ENCODE peak calls at places on chromosome 10, in nine cellular contexts. One of them, this sample, is unnamed.

GRCh38 chr10:114375082-114375481 is 29.2 kb downstream of the AFAP1L2 start:
- DNase-seq in fibroblast of lung: peak
- DNase-seq in progenitor cell of endocrine pancreas: no peak
- DNase-seq in left ventricle myocardium inferior: no peak
- DNase-seq in foreskin keratinocyte: no peak
- DNase-seq in AG10803: no peak
- DNase-seq in right lobe of liver: no peak
- DNase-seq in lower lobe of right lung: no peak
- DNase-seq in MCF 10A: peak
- DNase-seq in this sample: no peak

GRCh38 chr10:21497177-21497807 is 28.2 kb downstream of the SKIDA1 start:
- DNase-seq in fibroblast of lung: peak
- DNase-seq in progenitor cell of endocrine pancreas: peak
- DNase-seq in left ventricle myocardium inferior: peak
- DNase-seq in foreskin keratinocyte: peak
- DNase-seq in AG10803: peak
- DNase-seq in right lobe of liver: peak
- DNase-seq in lower lobe of right lung: peak
- DNase-seq in MCF 10A: peak
- DNase-seq in this sample: no peak

GRCh38 chr10:121524138-121524817 is 74.0 kb downstream of the FGFR2 start:
- DNase-seq in fibroblast of lung: no peak
- DNase-seq in progenitor cell of endocrine pancreas: no peak
- DNase-seq in left ventricle myocardium inferior: no peak
- DNase-seq in foreskin keratinocyte: no peak
- DNase-seq in AG10803: peak
- DNase-seq in right lobe of liver: no peak
- DNase-seq in lower lobe of right lung: no peak
- DNase-seq in MCF 10A: no peak
- DNase-seq in this sample: no peak

GRCh38 chr10:27959093-27959715 is 39.7 kb downstream of the ODAD2 start:
- DNase-seq in fibroblast of lung: peak
- DNase-seq in progenitor cell of endocrine pancreas: no peak
- DNase-seq in left ventricle myocardium inferior: no peak
- DNase-seq in foreskin keratinocyte: no peak
- DNase-seq in AG10803: peak
- DNase-seq in right lobe of liver: no peak
- DNase-seq in lower lobe of right lung: no peak
- DNase-seq in MCF 10A: peak
- DNase-seq in this sample: no peak

GRCh38 chr10:35268791-35269257 is 67.5 kb upstream of the CCNY start:
- DNase-seq in fibroblast of lung: peak
- DNase-seq in progenitor cell of endocrine pancreas: no peak
- DNase-seq in left ventricle myocardium inferior: no peak
- DNase-seq in foreskin keratinocyte: no peak
- DNase-seq in AG10803: no peak
- DNase-seq in right lobe of liver: no peak
- DNase-seq in lower lobe of right lung: no peak
- DNase-seq in MCF 10A: no peak
- DNase-seq in this sample: no peak

GRCh38 chr10:52688906-52689305 is 83.7 kb downstream of the MBL2 start:
- DNase-seq in fibroblast of lung: no peak
- DNase-seq in progenitor cell of endocrine pancreas: no peak
- DNase-seq in left ventricle myocardium inferior: no peak
- DNase-seq in foreskin keratinocyte: peak
- DNase-seq in AG10803: no peak
- DNase-seq in right lobe of liver: no peak
- DNase-seq in lower lobe of right lung: no peak
- DNase-seq in MCF 10A: no peak
- DNase-seq in this sample: no peak

GRCh38 chr10:12702215-12702614 is 299.3 kb downstream of the CCDC3 start:
- DNase-seq in fibroblast of lung: no peak
- DNase-seq in progenitor cell of endocrine pancreas: no peak
- DNase-seq in left ventricle myocardium inferior: no peak
- DNase-seq in foreskin keratinocyte: no peak
- DNase-seq in AG10803: no peak
- DNase-seq in right lobe of liver: no peak
- DNase-seq in lower lobe of right lung: no peak
- DNase-seq in MCF 10A: no peak
- DNase-seq in this sample: no peak

GRCh38 chr10:71222541-71223364 is 10.4 kb downstream of the UNC5B start:
- DNase-seq in fibroblast of lung: peak
- DNase-seq in progenitor cell of endocrine pancreas: no peak
- DNase-seq in left ventricle myocardium inferior: no peak
- DNase-seq in foreskin keratinocyte: no peak
- DNase-seq in AG10803: peak
- DNase-seq in right lobe of liver: peak
- DNase-seq in lower lobe of right lung: no peak
- DNase-seq in MCF 10A: no peak
- DNase-seq in this sample: peak

GRCh38 chr10:8444630-8445029 is 390.1 kb downstream of the GATA3 start:
- DNase-seq in fibroblast of lung: peak
- DNase-seq in progenitor cell of endocrine pancreas: no peak
- DNase-seq in left ventricle myocardium inferior: no peak
- DNase-seq in foreskin keratinocyte: no peak
- DNase-seq in AG10803: no peak
- DNase-seq in right lobe of liver: no peak
- DNase-seq in lower lobe of right lung: no peak
- DNase-seq in MCF 10A: no peak
- DNase-seq in this sample: no peak

GRCh38 chr10:4351723-4352565 is 474.1 kb upstream of the AKR1E2 start:
- DNase-seq in fibroblast of lung: peak
- DNase-seq in progenitor cell of endocrine pancreas: no peak
- DNase-seq in left ventricle myocardium inferior: no peak
- DNase-seq in foreskin keratinocyte: peak
- DNase-seq in AG10803: peak
- DNase-seq in right lobe of liver: no peak
- DNase-seq in lower lobe of right lung: no peak
- DNase-seq in MCF 10A: peak
- DNase-seq in this sample: no peak

GRCh38 chr10:132616170-132616994 is 78.8 kb downstream of the INPP5A start:
- DNase-seq in fibroblast of lung: no peak
- DNase-seq in progenitor cell of endocrine pancreas: no peak
- DNase-seq in left ventricle myocardium inferior: no peak
- DNase-seq in foreskin keratinocyte: no peak
- DNase-seq in AG10803: no peak
- DNase-seq in right lobe of liver: no peak
- DNase-seq in lower lobe of right lung: no peak
- DNase-seq in MCF 10A: no peak
- DNase-seq in this sample: peak

GRCh38 chr10:77710759-77711682 is 73.4 kb upstream of the KCNMA1 start:
- DNase-seq in fibroblast of lung: peak
- DNase-seq in progenitor cell of endocrine pancreas: peak
- DNase-seq in left ventricle myocardium inferior: peak
- DNase-seq in foreskin keratinocyte: no peak
- DNase-seq in AG10803: peak
- DNase-seq in right lobe of liver: peak
- DNase-seq in lower lobe of right lung: peak
- DNase-seq in MCF 10A: peak
- DNase-seq in this sample: peak

GRCh38 chr10:50623299-50624153 is at the start of gene SGMS1:
- DNase-seq in fibroblast of lung: peak
- DNase-seq in progenitor cell of endocrine pancreas: peak
- DNase-seq in left ventricle myocardium inferior: peak
- DNase-seq in foreskin keratinocyte: peak
- DNase-seq in AG10803: peak
- DNase-seq in right lobe of liver: peak
- DNase-seq in lower lobe of right lung: peak
- DNase-seq in MCF 10A: peak
- DNase-seq in this sample: peak

GRCh38 chr10:427746-428519 is 261.5 kb downstream of the DIP2C start:
- DNase-seq in fibroblast of lung: no peak
- DNase-seq in progenitor cell of endocrine pancreas: no peak
- DNase-seq in left ventricle myocardium inferior: no peak
- DNase-seq in foreskin keratinocyte: no peak
- DNase-seq in AG10803: no peak
- DNase-seq in right lobe of liver: no peak
- DNase-seq in lower lobe of right lung: no peak
- DNase-seq in MCF 10A: no peak
- DNase-seq in this sample: no peak

GRCh38 chr10:97571622-97572021 is 957 bp upstream of the ANKRD2 start:
- DNase-seq in fibroblast of lung: no peak
- DNase-seq in progenitor cell of endocrine pancreas: no peak
- DNase-seq in left ventricle myocardium inferior: peak
- DNase-seq in foreskin keratinocyte: peak
- DNase-seq in AG10803: no peak
- DNase-seq in right lobe of liver: no peak
- DNase-seq in lower lobe of right lung: no peak
- DNase-seq in MCF 10A: peak
- DNase-seq in this sample: no peak

GRCh38 chr10:121596668-121597503 is 1.4 kb downstream of the FGFR2 start:
- DNase-seq in fibroblast of lung: peak
- DNase-seq in progenitor cell of endocrine pancreas: peak
- DNase-seq in left ventricle myocardium inferior: no peak
- DNase-seq in foreskin keratinocyte: peak
- DNase-seq in AG10803: no peak
- DNase-seq in right lobe of liver: peak
- DNase-seq in lower lobe of right lung: no peak
- DNase-seq in MCF 10A: peak
- DNase-seq in this sample: no peak

DNA sequence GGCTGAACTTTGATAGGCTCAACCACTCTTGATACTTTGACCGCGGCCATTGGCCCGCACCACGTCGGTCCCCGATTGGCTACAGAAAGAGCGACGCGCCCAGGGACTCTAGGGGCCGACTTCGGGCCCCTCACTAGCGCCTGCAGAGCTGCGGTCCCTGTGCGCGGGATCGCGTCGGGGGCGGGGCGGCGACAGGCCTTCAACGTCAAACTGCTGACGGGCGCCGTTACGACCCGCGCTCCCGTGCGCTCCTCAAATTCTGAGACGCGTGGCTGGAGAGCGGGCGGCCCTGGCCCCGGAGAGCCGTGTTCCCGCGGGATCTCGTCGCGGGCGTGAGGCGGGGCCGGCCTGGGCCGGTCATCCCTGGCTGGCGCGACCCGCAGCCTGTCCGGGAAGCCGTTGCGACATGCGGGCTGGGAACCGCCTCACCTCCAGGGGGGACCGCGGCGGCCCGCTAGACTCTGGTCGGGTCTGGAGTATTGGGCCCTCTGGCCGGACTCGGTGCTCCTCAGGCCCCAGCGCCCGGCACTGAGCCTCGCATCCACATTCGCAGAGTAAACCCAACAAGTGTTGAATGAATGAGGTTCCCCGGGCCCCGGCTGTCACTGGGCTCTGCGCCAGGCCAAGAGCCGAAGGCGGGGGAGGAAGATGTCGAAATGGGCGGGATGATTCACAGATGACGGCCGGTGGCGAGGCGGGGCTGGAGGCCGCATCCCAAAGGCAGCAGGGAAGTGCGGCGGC is 644 bp upstream of the SLC25A28 start:
- DNase-seq in fibroblast of lung: peak
- DNase-seq in progenitor cell of endocrine pancreas: peak
- DNase-seq in left ventricle myocardium inferior: peak
- DNase-seq in foreskin keratinocyte: peak
- DNase-seq in AG10803: peak
- DNase-seq in right lobe of liver: peak
- DNase-seq in lower lobe of right lung: peak
- DNase-seq in MCF 10A: peak
- DNase-seq in this sample: peak
- TF ChIP-seq CTCF in fibroblast of lung: no peak
- TF ChIP-seq CTCF in progenitor cell of endocrine pancreas: no peak
- TF ChIP-seq CTCF in left ventricle myocardium inferior: no peak
- TF ChIP-seq CTCF in foreskin keratinocyte: peak
- TF ChIP-seq CTCF in AG10803: no peak
- TF ChIP-seq CTCF in right lobe of liver: peak
- TF ChIP-seq CTCF in lower lobe of right lung: peak
- TF ChIP-seq CTCF in MCF 10A: no peak
- TF ChIP-seq CTCF in this sample: no peak

GRCh38 chr10:127919418-127920191 is 12.7 kb downstream of the PTPRE start:
- DNase-seq in fibroblast of lung: peak
- DNase-seq in progenitor cell of endocrine pancreas: no peak
- DNase-seq in left ventricle myocardium inferior: no peak
- DNase-seq in foreskin keratinocyte: no peak
- DNase-seq in AG10803: peak
- DNase-seq in right lobe of liver: no peak
- DNase-seq in lower lobe of right lung: no peak
- DNase-seq in MCF 10A: peak
- DNase-seq in this sample: no peak
- TF ChIP-seq CTCF in fibroblast of lung: peak
- TF ChIP-seq CTCF in progenitor cell of endocrine pancreas: peak
- TF ChIP-seq CTCF in left ventricle myocardium inferior: peak
- TF ChIP-seq CTCF in foreskin keratinocyte: peak
- TF ChIP-seq CTCF in AG10803: peak
- TF ChIP-seq CTCF in right lobe of liver: no peak
- TF ChIP-seq CTCF in lower lobe of right lung: peak
- TF ChIP-seq CTCF in MCF 10A: no peak
- TF ChIP-seq CTCF in this sample: no peak

GRCh38 chr10:96017227-96017687 is 26.1 kb upstream of the CCNJ start:
- DNase-seq in fibroblast of lung: peak
- DNase-seq in progenitor cell of endocrine pancreas: peak
- DNase-seq in left ventricle myocardium inferior: no peak
- DNase-seq in foreskin keratinocyte: peak
- DNase-seq in AG10803: peak
- DNase-seq in right lobe of liver: no peak
- DNase-seq in lower lobe of right lung: no peak
- DNase-seq in MCF 10A: peak
- DNase-seq in this sample: no peak
- TF ChIP-seq CTCF in fibroblast of lung: peak
- TF ChIP-seq CTCF in progenitor cell of endocrine pancreas: peak
- TF ChIP-seq CTCF in left ventricle myocardium inferior: peak
- TF ChIP-seq CTCF in foreskin keratinocyte: peak
- TF ChIP-seq CTCF in AG10803: peak
- TF ChIP-seq CTCF in right lobe of liver: peak
- TF ChIP-seq CTCF in lower lobe of right lung: peak
- TF ChIP-seq CTCF in MCF 10A: peak
- TF ChIP-seq CTCF in this sample: peak

GRCh38 chr10:19710600-19710999 is 105.6 kb upstream of the PLXDC2 start:
- DNase-seq in fibroblast of lung: no peak
- DNase-seq in progenitor cell of endocrine pancreas: no peak
- DNase-seq in left ventricle myocardium inferior: no peak
- DNase-seq in foreskin keratinocyte: no peak
- DNase-seq in AG10803: no peak
- DNase-seq in right lobe of liver: no peak
- DNase-seq in lower lobe of right lung: no peak
- DNase-seq in MCF 10A: no peak
- DNase-seq in this sample: no peak

GRCh38 chr10:19719320-19719719 is 96.9 kb upstream of the PLXDC2 start:
- DNase-seq in fibroblast of lung: peak
- DNase-seq in progenitor cell of endocrine pancreas: no peak
- DNase-seq in left ventricle myocardium inferior: no peak
- DNase-seq in foreskin keratinocyte: no peak
- DNase-seq in AG10803: peak
- DNase-seq in right lobe of liver: no peak
- DNase-seq in lower lobe of right lung: no peak
- DNase-seq in MCF 10A: no peak
- DNase-seq in this sample: no peak

DNA sequence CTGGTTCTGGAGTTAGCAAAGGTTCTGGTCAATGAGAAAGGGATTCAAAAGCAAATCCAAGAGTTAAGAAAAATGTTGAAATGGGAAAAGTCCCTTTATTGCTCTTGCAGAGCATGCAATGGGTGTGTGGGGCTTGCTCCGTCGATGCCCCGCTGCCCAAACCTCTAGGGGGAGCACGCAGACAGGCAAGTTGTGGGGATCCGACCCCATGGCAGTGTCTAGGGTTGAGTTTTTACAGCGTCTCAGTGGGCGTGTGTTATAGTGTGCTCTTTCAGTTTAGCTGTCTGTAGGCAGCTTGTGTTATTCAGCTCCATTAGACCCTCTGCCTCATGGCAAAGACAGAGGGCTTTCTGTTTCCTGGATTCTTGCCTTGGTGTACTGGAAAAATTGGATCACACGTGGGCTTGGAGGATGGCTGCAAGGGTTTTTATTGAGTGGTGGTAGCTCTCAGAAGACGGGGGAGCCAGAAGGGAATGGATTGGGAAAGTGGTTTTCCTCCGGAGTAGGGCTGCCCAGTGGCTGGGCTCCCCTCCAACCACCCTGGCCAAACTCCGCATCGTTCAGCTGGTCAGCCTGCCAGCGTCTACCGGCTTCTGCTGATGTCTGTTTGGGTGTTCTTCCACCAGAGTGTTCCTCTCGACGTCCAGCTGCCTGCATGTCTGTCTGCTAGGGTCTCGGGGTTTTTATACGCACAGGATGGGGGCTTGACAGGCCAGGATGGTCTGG is 102.3 kb upstream of the PLXDC2 start:
- DNase-seq in fibroblast of lung: no peak
- DNase-seq in progenitor cell of endocrine pancreas: no peak
- DNase-seq in left ventricle myocardium inferior: no peak
- DNase-seq in foreskin keratinocyte: no peak
- DNase-seq in AG10803: no peak
- DNase-seq in right lobe of liver: no peak
- DNase-seq in lower lobe of right lung: no peak
- DNase-seq in MCF 10A: no peak
- DNase-seq in this sample: no peak
- TF ChIP-seq CTCF in fibroblast of lung: peak
- TF ChIP-seq CTCF in progenitor cell of endocrine pancreas: no peak
- TF ChIP-seq CTCF in left ventricle myocardium inferior: peak
- TF ChIP-seq CTCF in foreskin keratinocyte: peak
- TF ChIP-seq CTCF in AG10803: no peak
- TF ChIP-seq CTCF in right lobe of liver: no peak
- TF ChIP-seq CTCF in lower lobe of right lung: no peak
- TF ChIP-seq CTCF in MCF 10A: no peak
- TF ChIP-seq CTCF in this sample: no peak